ENCODE peak calls at places on chromosomes 11 and 22, in nine cellular contexts. Q, C, E, M, F, P, D, R and W are unnamed samples.

GRCh38 chr11:9575531-9576240 is 2.2 kb downstream of the WEE1 start:
- DNase-seq in Q (no peak), C (no peak), E (no peak), M (no peak), F (no peak), P (no peak), D (no peak), R (no peak), W (peak)

GRCh38 chr11:21295508-21295907 is 626.1 kb downstream of the NELL1 start:
- DNase-seq in Q (no peak), C (no peak), E (no peak), M (no peak), F (no peak), P (no peak), D (no peak), R (no peak), W (no peak)

GRCh38 chr22:45885941-45886395 is 91.0 kb downstream of the WNT7B start:
- DNase-seq in Q (no peak), C (no peak), E (no peak), M (no peak), F (no peak), P (no peak), D (no peak), R (no peak), W (no peak)

GRCh38 chr11:134364261-134364660 is 32.5 kb downstream of the GLB1L2 start:
- DNase-seq in Q (no peak), C (no peak), E (no peak), M (no peak), F (no peak), P (no peak), D (no peak), R (no peak), W (no peak)

GRCh38 chr11:69057801-69058200 is 9.1 kb downstream of the TPCN2 start:
- DNase-seq in Q (no peak), C (no peak), E (no peak), M (no peak), F (no peak), P (no peak), D (no peak), R (no peak), W (no peak)

GRCh38 chr11:56740886-56741285 is 7.6 kb downstream of the OR9G4 start:
- DNase-seq in Q (no peak), C (no peak), E (no peak), M (no peak), F (no peak), P (no peak), D (no peak), R (no peak), W (no peak)

GRCh38 chr22:45413368-45414211 is at the start of the genes RIBC2 and SMC1B:
- DNase-seq in Q (peak), C (peak), E (peak), M (peak), F (peak), P (peak), D (peak), R (peak), W (peak)

GRCh38 chr22:20763630-20764029 is 10.3 kb upstream of the SERPIND1 start:
- DNase-seq in Q (no peak), C (no peak), E (no peak), M (no peak), F (no peak), P (no peak), D (no peak), R (no peak), W (no peak)

GRCh38 chr11:68337399-68337835 is 25.0 kb downstream of the LRP5 start:
- DNase-seq in Q (no peak), C (no peak), E (no peak), M (no peak), F (no peak), P (no peak), D (no peak), R (no peak), W (no peak)

GRCh38 chr11:57434640-57435546 is 8.0 kb upstream of the SLC43A3 start:
- DNase-seq in Q (no peak), C (no peak), E (peak), M (no peak), F (peak), P (peak), D (no peak), R (peak), W (peak)

GRCh38 chr11:112465433-112466024 is 204.9 kb upstream of the PLET1 start:
- DNase-seq in Q (no peak), C (no peak), E (peak), M (no peak), F (no peak), P (no peak), D (no peak), R (no peak), W (no peak)

GRCh38 chr11:111986589-111986988 is 38.6 kb upstream of the DLAT start:
- DNase-seq in Q (no peak), C (no peak), E (no peak), M (no peak), F (no peak), P (no peak), D (no peak), R (no peak), W (no peak)

GRCh38 chr11:126824035-126824607 is 176.4 kb downstream of the KIRREL3 start:
- DNase-seq in Q (peak), C (no peak), E (no peak), M (no peak), F (peak), P (no peak), D (no peak), R (no peak), W (no peak)

GRCh38 chr11:11706022-11706421 is 84.2 kb upstream of the GALNT18 start:
- DNase-seq in Q (no peak), C (no peak), E (no peak), M (no peak), F (no peak), P (no peak), D (no peak), R (no peak), W (no peak)

GRCh38 chr11:44765676-44766075 is 38.9 kb downstream of the TSPAN18 start:
- DNase-seq in Q (no peak), C (no peak), E (no peak), M (no peak), F (no peak), P (no peak), D (no peak), R (no peak), W (no peak)

GRCh38 chr11:10381730-10382129 is 73.3 kb upstream of the AMPD3 start:
- DNase-seq in Q (no peak), C (no peak), E (no peak), M (no peak), F (no peak), P (no peak), D (no peak), R (no peak), W (no peak)

GRCh38 chr11:104653011-104653806 is 245.1 kb downstream of the CASP12 start:
- DNase-seq in Q (no peak), C (no peak), E (no peak), M (no peak), F (no peak), P (no peak), D (no peak), R (no peak), W (no peak)

GRCh38 chr11:72719551-72719950 is 32.7 kb downstream of the ARAP1 start:
- DNase-seq in Q (no peak), C (no peak), E (no peak), M (no peak), F (no peak), P (no peak), D (no peak), R (no peak), W (no peak)

GRCh38 chr11:125956371-125956770 is 10.5 kb downstream of the VSIG10L2 start:
- DNase-seq in Q (no peak), C (no peak), E (no peak), M (no peak), F (no peak), P (no peak), D (no peak), R (no peak), W (no peak)

GRCh38 chr11:2555891-2556290 is 111.1 kb downstream of the KCNQ1 start:
- DNase-seq in Q (no peak), C (no peak), E (no peak), M (no peak), F (no peak), P (no peak), D (no peak), R (no peak), W (no peak)

GRCh38 chr11:34656062-34656720 is 35.3 kb downstream of the EHF start:
- DNase-seq in Q (no peak), C (no peak), E (no peak), M (no peak), F (no peak), P (no peak), D (no peak), R (no peak), W (no peak)

GRCh38 chr11:64762916-64763803 is 3.4 kb upstream of the PYGM start:
- DNase-seq in Q (no peak), C (no peak), E (peak), M (no peak), F (no peak), P (no peak), D (no peak), R (peak), W (peak)

GRCh38 chr11:69264486-69264885 is 29.5 kb upstream of the MYEOV start:
- DNase-seq in Q (no peak), C (no peak), E (no peak), M (no peak), F (no peak), P (no peak), D (no peak), R (no peak), W (no peak)

GRCh38 chr11:124839051-124839971 is 25.9 kb upstream of the ROBO3 start:
- DNase-seq in Q (no peak), C (no peak), E (no peak), M (no peak), F (no peak), P (no peak), D (no peak), R (no peak), W (no peak)

GRCh38 chr11:86171627-86172026 is 72.9 kb upstream of the EED start:
- DNase-seq in Q (no peak), C (no peak), E (no peak), M (no peak), F (no peak), P (no peak), D (no peak), R (no peak), W (no peak)

GRCh38 chr11:27233654-27234042 is 129.4 kb downstream of the CCDC34 start:
- DNase-seq in Q (no peak), C (no peak), E (no peak), M (no peak), F (no peak), P (no peak), D (no peak), R (no peak), W (no peak)

GRCh38 chr11:93236741-93237675 is 39.2 kb upstream of the SLC36A4 start:
- DNase-seq in Q (peak), C (no peak), E (peak), M (no peak), F (no peak), P (no peak), D (no peak), R (peak), W (peak)

GRCh38 chr11:2807801-2808241 is 77.8 kb downstream of the CDKN1C start:
- DNase-seq in Q (no peak), C (no peak), E (no peak), M (no peak), F (no peak), P (no peak), D (no peak), R (no peak), W (no peak)